ENCODE peak calls at places on chromosomes 11 and 22, in six cellular contexts. P is NCI-H1436, Y is neuronal stem cell, T is cardiac fibroblast, B is prostate gland, V is T-helper 1 cell. O is an unnamed sample.

GRCh38 chr22:17589810-17590375 is 26.6 kb downstream of the SLC25A18 start:
- DNase-seq in V (no peak), T (no peak), Y (no peak), B (no peak), P (no peak), O (no peak)

GRCh38 chr11:7246179-7246578 is 5.5 kb upstream of the SYT9 start:
- DNase-seq in V (no peak), P (no peak), B (no peak), T (peak), Y (no peak), O (no peak)

GRCh38 chr11:6610591-6610990 is 1.4 kb downstream of the TAF10 start:
- DNase-seq in B (no peak), P (no peak), Y (no peak), V (no peak), T (no peak), O (no peak)

GRCh38 chr11:130213143-130213978 is 53.8 kb downstream of the ST14 start:
- DNase-seq in P (peak), T (peak), Y (peak), B (peak), V (peak), O (peak)

GRCh38 chr11:65506316-65506769 is 7.5 kb downstream of the MALAT1 start:
- DNase-seq in B (no peak), T (no peak), V (no peak), Y (no peak), P (peak), O (no peak)

GRCh38 chr11:640021-640706 is 3.1 kb downstream of the DRD4 start:
- DNase-seq in T (no peak), Y (no peak), P (no peak), V (no peak), B (no peak), O (no peak)

GRCh38 chr22:37549704-37550059 is 10.6 kb upstream of the CDC42EP1 start:
- DNase-seq in V (no peak), B (peak), Y (no peak), P (no peak), T (peak), O (peak)

GRCh38 chr11:16613401-16614381 is 124.8 kb upstream of the C11orf58 start:
- DNase-seq in Y (peak), B (peak), T (peak), V (peak), P (peak), O (peak)

GRCh38 chr11:17992916-17993315 is 19.9 kb downstream of the SERGEF start:
- DNase-seq in Y (no peak), T (no peak), B (peak), P (no peak), V (no peak), O (peak)

GRCh38 chr11:106697058-106697457 is 321.2 kb downstream of the GUCY1A2 start:
- DNase-seq in V (no peak), P (no peak), B (no peak), T (peak), Y (no peak), O (no peak)

GRCh38 chr11:31816467-31817053 is 5.4 kb upstream of the PAX6 start:
- DNase-seq in B (no peak), P (no peak), Y (peak), V (no peak), T (no peak), O (no peak)

GRCh38 chr22:22248878-22249277 is 4.3 kb downstream of the VPREB1 start:
- DNase-seq in T (no peak), P (no peak), B (no peak), V (peak), Y (no peak), O (no peak)